ENCODE peak calls at places on chromosome 3, in ten cellular contexts. One of them, this sample, is unnamed.

GRCh38 chr3:104429727-104430126 is 937.0 kb upstream of the ALCAM start:
- DNase-seq in neural crest cell: no peak
- DNase-seq in uterus: no peak
- DNase-seq in GM12865: no peak
- DNase-seq in endothelial cell: no peak
- DNase-seq in BJ: no peak
- DNase-seq in HFFc6: no peak
- DNase-seq in H9: no peak
- DNase-seq in activated B cell treated with CpG ODN at 0.5 μM for 24 hours: no peak
- DNase-seq in PC-9: no peak
- DNase-seq in this sample: no peak

GRCh38 chr3:81472600-81473362 is 288.7 kb downstream of the GBE1 start:
- DNase-seq in neural crest cell: no peak
- DNase-seq in HFFc6: no peak
- DNase-seq in GM12865: no peak
- DNase-seq in PC-9: no peak
- DNase-seq in uterus: no peak
- DNase-seq in activated B cell treated with CpG ODN at 0.5 μM for 24 hours: no peak
- DNase-seq in H9: no peak
- DNase-seq in endothelial cell: no peak
- DNase-seq in BJ: no peak
- DNase-seq in this sample: no peak

GRCh38 chr3:142976621-142977398 is 13.3 kb upstream of the PAQR9 start:
- DNase-seq in HFFc6: peak; percentile 92
- DNase-seq in GM12865: no peak
- DNase-seq in activated B cell treated with CpG ODN at 0.5 μM for 24 hours: no peak
- DNase-seq in H9: peak; percentile 45
- DNase-seq in uterus: peak; percentile 42
- DNase-seq in neural crest cell: peak; percentile 18
- DNase-seq in PC-9: peak; percentile 87
- DNase-seq in endothelial cell: no peak
- DNase-seq in BJ: peak; percentile 67
- DNase-seq in this sample: no peak

GRCh38 chr3:55556622-55557531 is 69.8 kb upstream of the WNT5A start:
- DNase-seq in neural crest cell: no peak
- DNase-seq in H9: no peak
- DNase-seq in uterus: no peak
- DNase-seq in GM12865: no peak
- DNase-seq in endothelial cell: no peak
- DNase-seq in BJ: no peak
- DNase-seq in activated B cell treated with CpG ODN at 0.5 μM for 24 hours: no peak
- DNase-seq in PC-9: no peak
- DNase-seq in HFFc6: peak; percentile 30
- DNase-seq in this sample: no peak

GRCh38 chr3:80263260-80263659 is 495.5 kb upstream of the ROBO1 start:
- DNase-seq in uterus: no peak
- DNase-seq in PC-9: no peak
- DNase-seq in GM12865: no peak
- DNase-seq in H9: no peak
- DNase-seq in activated B cell treated with CpG ODN at 0.5 μM for 24 hours: no peak
- DNase-seq in neural crest cell: no peak
- DNase-seq in endothelial cell: no peak
- DNase-seq in HFFc6: no peak
- DNase-seq in BJ: no peak
- DNase-seq in this sample: no peak

GRCh38 chr3:43389388-43390254 is 103.3 kb downstream of the SNRK start:
- DNase-seq in GM12865: peak; percentile 55
- DNase-seq in neural crest cell: no peak
- DNase-seq in endothelial cell: peak; percentile 46
- DNase-seq in BJ: no peak
- DNase-seq in activated B cell treated with CpG ODN at 0.5 μM for 24 hours: no peak
- DNase-seq in PC-9: no peak
- DNase-seq in H9: no peak
- DNase-seq in uterus: peak; percentile 55
- DNase-seq in HFFc6: no peak
- DNase-seq in this sample: no peak

GRCh38 chr3:158420654-158421396 is 150.2 kb upstream of the MLF1 start:
- DNase-seq in uterus: no peak
- DNase-seq in activated B cell treated with CpG ODN at 0.5 μM for 24 hours: no peak
- DNase-seq in HFFc6: no peak
- DNase-seq in GM12865: peak; percentile 75
- DNase-seq in endothelial cell: no peak
- DNase-seq in H9: no peak
- DNase-seq in neural crest cell: no peak
- DNase-seq in PC-9: no peak
- DNase-seq in BJ: peak; percentile 2
- DNase-seq in this sample: no peak

GRCh38 chr3:193605876-193606275 is 12.9 kb downstream of the OPA1 start:
- DNase-seq in endothelial cell: peak; percentile 72
- DNase-seq in uterus: peak; percentile 34
- DNase-seq in H9: peak; percentile 59
- DNase-seq in GM12865: peak; percentile 64
- DNase-seq in HFFc6: peak; percentile 58
- DNase-seq in PC-9: peak; percentile 58
- DNase-seq in activated B cell treated with CpG ODN at 0.5 μM for 24 hours: no peak
- DNase-seq in BJ: no peak
- DNase-seq in neural crest cell: peak; percentile 61
- DNase-seq in this sample: no peak

GRCh38 chr3:108099679-108100428 is 9.0 kb upstream of the CD47 start:
- DNase-seq in endothelial cell: no peak
- DNase-seq in BJ: no peak
- DNase-seq in PC-9: no peak
- DNase-seq in HFFc6: no peak
- DNase-seq in activated B cell treated with CpG ODN at 0.5 μM for 24 hours: no peak
- DNase-seq in H9: no peak
- DNase-seq in GM12865: peak; percentile 40
- DNase-seq in neural crest cell: no peak
- DNase-seq in uterus: no peak
- DNase-seq in this sample: no peak

GRCh38 chr3:170493712-170494182 is 75.1 kb downstream of the CLDN11 start:
- DNase-seq in HFFc6: peak; percentile 60
- DNase-seq in GM12865: no peak
- DNase-seq in H9: no peak
- DNase-seq in PC-9: no peak
- DNase-seq in endothelial cell: no peak
- DNase-seq in neural crest cell: no peak
- DNase-seq in uterus: peak; percentile 64
- DNase-seq in activated B cell treated with CpG ODN at 0.5 μM for 24 hours: no peak
- DNase-seq in BJ: no peak
- DNase-seq in this sample: no peak

GRCh38 chr3:122183893-122184590 is 574 bp downstream of the CASR start:
- DNase-seq in BJ: no peak
- DNase-seq in PC-9: no peak
- DNase-seq in uterus: no peak
- DNase-seq in activated B cell treated with CpG ODN at 0.5 μM for 24 hours: no peak
- DNase-seq in endothelial cell: peak; percentile 5
- DNase-seq in GM12865: no peak
- DNase-seq in HFFc6: no peak
- DNase-seq in H9: peak; percentile 45
- DNase-seq in neural crest cell: no peak
- DNase-seq in this sample: no peak

GRCh38 chr3:32593903-32594525 is 23.4 kb upstream of the DYNC1LI1 start:
- DNase-seq in H9: no peak
- DNase-seq in PC-9: no peak
- DNase-seq in BJ: no peak
- DNase-seq in uterus: no peak
- DNase-seq in GM12865: no peak
- DNase-seq in activated B cell treated with CpG ODN at 0.5 μM for 24 hours: no peak
- DNase-seq in endothelial cell: no peak
- DNase-seq in neural crest cell: no peak
- DNase-seq in HFFc6: peak; percentile 26
- DNase-seq in this sample: no peak

GRCh38 chr3:46667061-46667621 is 26.3 kb downstream of the ALS2CL start:
- DNase-seq in HFFc6: no peak
- DNase-seq in activated B cell treated with CpG ODN at 0.5 μM for 24 hours: no peak
- DNase-seq in uterus: peak; percentile 8
- DNase-seq in endothelial cell: no peak
- DNase-seq in neural crest cell: no peak
- DNase-seq in BJ: no peak
- DNase-seq in PC-9: no peak
- DNase-seq in GM12865: no peak
- DNase-seq in H9: peak; percentile 18
- DNase-seq in this sample: no peak

GRCh38 chr3:49689046-49689886 is at the start of the genes MST1 and RNF123:
- DNase-seq in PC-9: peak; percentile 61
- DNase-seq in uterus: peak; percentile 85
- DNase-seq in GM12865: peak; percentile 96
- DNase-seq in endothelial cell: peak; percentile 95
- DNase-seq in neural crest cell: peak; percentile 96
- DNase-seq in BJ: no peak
- DNase-seq in HFFc6: peak; percentile 74
- DNase-seq in H9: peak; percentile 94
- DNase-seq in activated B cell treated with CpG ODN at 0.5 μM for 24 hours: peak; percentile 95
- DNase-seq in this sample: peak; percentile 95

GRCh38 chr3:116579843-116580242 is 129.7 kb upstream of the TUSC7 start:
- DNase-seq in PC-9: no peak
- DNase-seq in H9: no peak
- DNase-seq in GM12865: peak; percentile 1
- DNase-seq in activated B cell treated with CpG ODN at 0.5 μM for 24 hours: no peak
- DNase-seq in neural crest cell: peak; percentile 33
- DNase-seq in uterus: no peak
- DNase-seq in HFFc6: no peak
- DNase-seq in endothelial cell: peak; percentile 21
- DNase-seq in BJ: no peak
- DNase-seq in this sample: no peak

GRCh38 chr3:46677096-46677702 is 16.3 kb downstream of the ALS2CL start:
- DNase-seq in neural crest cell: no peak
- DNase-seq in endothelial cell: no peak
- DNase-seq in PC-9: no peak
- DNase-seq in GM12865: no peak
- DNase-seq in HFFc6: no peak
- DNase-seq in H9: no peak
- DNase-seq in uterus: peak; percentile 37
- DNase-seq in activated B cell treated with CpG ODN at 0.5 μM for 24 hours: no peak
- DNase-seq in BJ: no peak
- DNase-seq in this sample: no peak

GRCh38 chr3:38039899-38040261 is 872 bp downstream of the DLEC1 start:
- DNase-seq in PC-9: no peak
- DNase-seq in H9: peak; percentile 66
- DNase-seq in neural crest cell: no peak
- DNase-seq in BJ: no peak
- DNase-seq in endothelial cell: no peak
- DNase-seq in uterus: peak; percentile 57
- DNase-seq in GM12865: peak; percentile 49
- DNase-seq in activated B cell treated with CpG ODN at 0.5 μM for 24 hours: peak; percentile 35
- DNase-seq in HFFc6: peak; percentile 46
- DNase-seq in this sample: no peak
- TF ChIP-seq CTCF in PC-9: no peak
- TF ChIP-seq CTCF in H9: no peak
- TF ChIP-seq CTCF in neural crest cell: no peak
- TF ChIP-seq CTCF in BJ: peak; percentile 31
- TF ChIP-seq CTCF in endothelial cell: no peak
- TF ChIP-seq CTCF in uterus: peak; percentile 48
- TF ChIP-seq CTCF in GM12865: peak; percentile 15
- TF ChIP-seq CTCF in activated B cell treated with CpG ODN at 0.5 μM for 24 hours: no peak
- TF ChIP-seq CTCF in HFFc6: peak; percentile 27
- TF ChIP-seq CTCF in this sample: peak; percentile 24

DNA sequence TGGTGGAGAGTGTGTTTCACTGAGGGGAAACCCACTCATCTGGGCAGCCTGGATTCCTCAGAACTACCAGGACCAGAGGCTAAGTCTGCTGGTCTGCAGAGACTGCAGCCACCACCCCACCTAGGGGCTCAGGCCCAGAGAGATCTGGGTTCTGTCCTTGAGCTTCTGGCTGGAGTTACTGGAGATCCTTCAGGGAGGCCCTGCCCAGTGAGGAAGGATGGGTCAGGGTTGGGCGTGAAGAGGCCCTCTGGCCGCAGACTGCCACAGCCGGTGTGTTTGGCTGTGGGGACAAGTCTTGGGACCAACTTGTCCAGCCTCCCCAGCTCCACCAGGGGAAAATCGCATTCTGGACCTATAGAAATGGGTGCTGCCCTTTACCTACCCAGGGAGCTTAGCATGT is 235.3 kb upstream of the CBLB start:
- DNase-seq in endothelial cell: no peak
- DNase-seq in activated B cell treated with CpG ODN at 0.5 μM for 24 hours: no peak
- DNase-seq in uterus: no peak
- DNase-seq in neural crest cell: no peak
- DNase-seq in HFFc6: no peak
- DNase-seq in H9: no peak
- DNase-seq in GM12865: no peak
- DNase-seq in BJ: no peak
- DNase-seq in PC-9: no peak
- DNase-seq in this sample: no peak
- TF ChIP-seq CTCF in endothelial cell: no peak
- TF ChIP-seq CTCF in activated B cell treated with CpG ODN at 0.5 μM for 24 hours: no peak
- TF ChIP-seq CTCF in uterus: no peak
- TF ChIP-seq CTCF in neural crest cell: no peak
- TF ChIP-seq CTCF in HFFc6: no peak
- TF ChIP-seq CTCF in H9: no peak
- TF ChIP-seq CTCF in GM12865: no peak
- TF ChIP-seq CTCF in BJ: no peak
- TF ChIP-seq CTCF in PC-9: no peak
- TF ChIP-seq CTCF in this sample: no peak

GRCh38 chr3:184716652-184717607 is 5.1 kb upstream of the MAGEF1 start:
- DNase-seq in BJ: no peak
- DNase-seq in H9: peak; percentile 60
- DNase-seq in HFFc6: peak; percentile 45
- DNase-seq in uterus: peak; percentile 73
- DNase-seq in activated B cell treated with CpG ODN at 0.5 μM for 24 hours: no peak
- DNase-seq in PC-9: peak; percentile 65
- DNase-seq in neural crest cell: peak; percentile 45
- DNase-seq in GM12865: no peak
- DNase-seq in endothelial cell: no peak
- DNase-seq in this sample: peak; percentile 76
- TF ChIP-seq CTCF in BJ: peak; percentile 4
- TF ChIP-seq CTCF in H9: peak; percentile 27
- TF ChIP-seq CTCF in HFFc6: no peak
- TF ChIP-seq CTCF in uterus: no peak
- TF ChIP-seq CTCF in activated B cell treated with CpG ODN at 0.5 μM for 24 hours: no peak
- TF ChIP-seq CTCF in PC-9: no peak
- TF ChIP-seq CTCF in neural crest cell: no peak
- TF ChIP-seq CTCF in GM12865: no peak
- TF ChIP-seq CTCF in endothelial cell: no peak
- TF ChIP-seq CTCF in this sample: peak; percentile 36

DNA sequence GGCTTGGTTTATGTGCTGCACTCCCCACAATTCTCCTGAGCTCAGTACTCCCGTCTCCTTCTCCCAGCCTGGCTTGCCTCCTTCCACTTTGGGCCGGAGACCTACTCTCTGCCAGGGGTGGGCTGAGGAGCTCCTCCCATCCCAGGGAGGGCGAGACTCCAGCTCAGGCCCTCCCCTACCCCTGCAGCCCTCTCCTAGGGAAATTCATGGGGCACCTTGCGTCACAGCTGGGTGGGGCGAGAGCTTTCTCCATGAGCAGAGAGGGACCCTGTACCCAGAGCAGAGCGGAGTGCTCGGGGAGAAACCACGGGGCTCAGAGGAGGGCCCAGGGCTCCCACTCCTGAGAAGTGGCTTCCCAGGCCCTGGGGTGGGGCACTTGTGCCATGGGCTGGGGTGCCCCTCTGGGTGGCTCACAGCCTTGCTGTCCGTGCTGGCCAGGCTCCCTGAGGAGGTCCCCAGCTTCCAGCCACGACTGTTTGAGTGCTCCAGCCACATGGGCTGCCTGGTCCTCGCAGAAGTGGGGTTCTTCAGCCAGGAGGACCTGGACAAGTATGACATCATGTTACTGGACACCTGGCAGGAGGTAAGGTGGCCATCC is 13.3 kb downstream of the VILL start:
- DNase-seq in neural crest cell: no peak
- DNase-seq in GM12865: no peak
- DNase-seq in BJ: no peak
- DNase-seq in H9: no peak
- DNase-seq in activated B cell treated with CpG ODN at 0.5 μM for 24 hours: no peak
- DNase-seq in HFFc6: no peak
- DNase-seq in PC-9: no peak
- DNase-seq in uterus: no peak
- DNase-seq in endothelial cell: no peak
- DNase-seq in this sample: no peak
- TF ChIP-seq CTCF in neural crest cell: no peak
- TF ChIP-seq CTCF in GM12865: no peak
- TF ChIP-seq CTCF in BJ: no peak
- TF ChIP-seq CTCF in H9: no peak
- TF ChIP-seq CTCF in activated B cell treated with CpG ODN at 0.5 μM for 24 hours: no peak
- TF ChIP-seq CTCF in HFFc6: no peak
- TF ChIP-seq CTCF in PC-9: no peak
- TF ChIP-seq CTCF in uterus: no peak
- TF ChIP-seq CTCF in endothelial cell: no peak
- TF ChIP-seq CTCF in this sample: no peak